ENCODE peak calls at places on chromosomes 13 and 19, in four cellular contexts. Q is left lung, W is choroid plexus epithelial cell, X is cardiac fibroblast. V is an unnamed sample.

GRCh38 chr13:101218484-101218883 is 197.8 kb downstream of the NALCN start:
- DNase-seq in Q (no peak), W (peak), X (no peak), V (no peak)

GRCh38 chr19:56720281-56720680 is 48.7 kb upstream of the ZNF835 start:
- DNase-seq in Q (no peak), W (no peak), X (no peak), V (no peak)

GRCh38 chr13:67421475-67421874 is 191.3 kb upstream of the PCDH9 start:
- DNase-seq in Q (no peak), X (no peak), W (no peak), V (no peak)

GRCh38 chr19:2537544-2537943 is 61.6 kb downstream of the GADD45B start:
- DNase-seq in X (no peak), Q (peak), W (no peak), V (no peak)

GRCh38 chr13:74573654-74574053 is 439.4 kb upstream of the KLF12 start:
- DNase-seq in W (no peak), Q (no peak), X (no peak), V (peak)

GRCh38 chr19:30648321-30648720 is 276.1 kb downstream of the ZNF536 start:
- DNase-seq in X (no peak), W (peak), Q (no peak), V (peak)

GRCh38 chr19:51337141-51337860 is 4.6 kb downstream of the VSIG10L start:
- DNase-seq in X (no peak), W (no peak), Q (no peak), V (no peak)

GRCh38 chr13:61286148-61286745 is 129.4 kb downstream of the PCDH20 start:
- DNase-seq in Q (no peak), W (no peak), X (no peak), V (peak)

GRCh38 chr19:8654591-8655339 is 24.3 kb downstream of the NFILZ start:
- DNase-seq in Q (peak), W (peak), X (peak), V (peak)

GRCh38 chr13:46181799-46182490 is at the start of gene LCP1:
- DNase-seq in X (no peak), Q (peak), W (no peak), V (no peak)

GRCh38 chr19:17058236-17058635 is 17.0 kb downstream of the HAUS8 start:
- DNase-seq in X (peak), Q (no peak), W (peak), V (no peak)

GRCh38 chr19:12272980-12273901 is 21.4 kb downstream of the ZNF44 start:
- DNase-seq in W (no peak), X (no peak), Q (no peak), V (no peak)

GRCh38 chr19:4363571-4364304 is 20.4 kb downstream of the MPND start:
- DNase-seq in W (no peak), X (no peak), Q (no peak), V (no peak)

GRCh38 chr19:53947624-53948023 is 15.1 kb upstream of the CACNG8 start:
- DNase-seq in W (no peak), X (no peak), Q (peak), V (no peak)

GRCh38 chr13:47279956-47280355 is 383.1 kb upstream of the HTR2A start:
- DNase-seq in Q (no peak), W (no peak), X (no peak), V (no peak)

GRCh38 chr19:6402834-6403608 is 10.1 kb upstream of the GTF2F1 start:
- DNase-seq in W (peak), Q (no peak), X (peak), V (no peak)

GRCh38 chr19:13401388-13401787 is 104.9 kb downstream of the CACNA1A start:
- DNase-seq in W (peak), X (peak), Q (no peak), V (no peak)

GRCh38 chr19:27974082-27974513 is 1238.9 kb downstream of the UQCRFS1 start:
- DNase-seq in X (peak), Q (no peak), W (peak), V (no peak)

GRCh38 chr13:70107498-70108271 is at the start of gene ATXN8OS:
- DNase-seq in Q (peak), X (no peak), W (no peak), V (no peak)

GRCh38 chr19:9834726-9835506 is at the start of gene PIN1:
- DNase-seq in X (peak), W (peak), Q (peak), V (peak)

GRCh38 chr13:24134772-24135171 is 25.7 kb upstream of the SPATA13 start:
- DNase-seq in W (no peak), Q (no peak), X (no peak), V (no peak)

GRCh38 chr19:42281175-42282035 is 12.4 kb downstream of the CIC start:
- DNase-seq in W (peak), Q (no peak), X (peak), V (peak)

GRCh38 chr19:860481-861098 is 1.1 kb downstream of the CFD start:
- DNase-seq in Q (peak), X (peak), W (peak), V (peak)

GRCh38 chr13:94177041-94177440 is 302.4 kb downstream of the DCT start:
- DNase-seq in Q (no peak), X (peak), W (peak), V (no peak)

GRCh38 chr19:35307990-35308389 is 16.0 kb downstream of the MAG start:
- DNase-seq in Q (no peak), X (no peak), W (no peak), V (no peak)

GRCh38 chr13:84500016-84500415 is 617.7 kb upstream of the SLITRK1 start:
- DNase-seq in X (no peak), Q (no peak), W (peak), V (no peak)

GRCh38 chr13:105165449-105166125 is 1369.9 kb downstream of the EFNB2 start:
- DNase-seq in W (peak), X (no peak), Q (peak), V (no peak)

GRCh38 chr13:55788548-55788947 is 1352.2 kb upstream of the PRR20A start:
- DNase-seq in Q (no peak), W (no peak), X (no peak), V (no peak)

GRCh38 chr19:29675120-29675649 is 9.9 kb downstream of the PLEKHF1 start:
- DNase-seq in X (no peak), Q (no peak), W (no peak), V (no peak)

GRCh38 chr13:99260216-99260615 is 2.0 kb upstream of the GPR18 start:
- DNase-seq in W (no peak), Q (no peak), X (no peak), V (no peak)

GRCh38 chr19:15213715-15214381 is 13.1 kb upstream of the NOTCH3 start:
- DNase-seq in W (peak), X (peak), Q (no peak), V (no peak)

GRCh38 chr13:110914293-110915056 is 394 bp downstream of the ANKRD10 start:
- DNase-seq in X (peak), W (peak), Q (peak), V (peak)

GRCh38 chr13:46575843-46576242 is 22.9 kb downstream of the LRCH1 start:
- DNase-seq in Q (no peak), X (peak), W (peak), V (no peak)

GRCh38 chr13:93476175-93476574 is 249.6 kb downstream of the GPC6 start:
- DNase-seq in X (peak), W (peak), Q (no peak), V (no peak)

GRCh38 chr13:33676045-33676699 is 141.8 kb upstream of the RFC3 start:
- DNase-seq in W (peak), Q (no peak), X (peak), V (no peak)
- H3K4me3 ChIP-seq in W (peak), Q (peak), X (peak), V (no peak)

DNA sequence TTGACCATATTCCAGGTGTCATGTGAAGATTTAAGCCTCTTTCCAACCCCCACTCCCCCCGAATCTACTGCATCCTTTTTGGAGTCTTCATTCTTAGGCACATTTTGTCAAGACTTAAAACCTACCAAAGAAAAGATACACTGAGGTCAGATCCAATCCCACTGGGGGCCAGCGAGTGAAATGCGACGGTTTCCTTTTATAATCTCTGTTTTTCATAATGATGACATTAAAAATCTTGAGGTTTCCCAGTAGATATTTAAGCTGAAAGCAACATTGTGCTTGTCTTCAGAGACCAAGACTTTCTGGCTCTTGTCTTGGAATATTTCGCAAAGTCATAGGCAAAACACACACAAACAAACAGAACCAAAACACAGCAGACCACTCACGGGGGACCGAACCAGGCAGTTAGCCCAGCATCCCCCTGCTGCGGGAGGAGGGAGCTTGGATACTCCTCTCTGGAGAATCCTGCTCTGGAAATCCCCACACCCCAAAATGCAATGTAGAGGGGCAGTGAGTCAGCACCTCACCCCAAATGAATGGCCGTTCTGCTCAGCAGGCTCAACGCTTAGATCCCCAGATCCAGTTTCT is 521 bp upstream of the GAS6 start:
- DNase-seq in Q (no peak), X (peak), W (no peak), V (no peak)
- H3K4me3 ChIP-seq in Q (peak), X (peak), W (peak), V (peak)

DNA sequence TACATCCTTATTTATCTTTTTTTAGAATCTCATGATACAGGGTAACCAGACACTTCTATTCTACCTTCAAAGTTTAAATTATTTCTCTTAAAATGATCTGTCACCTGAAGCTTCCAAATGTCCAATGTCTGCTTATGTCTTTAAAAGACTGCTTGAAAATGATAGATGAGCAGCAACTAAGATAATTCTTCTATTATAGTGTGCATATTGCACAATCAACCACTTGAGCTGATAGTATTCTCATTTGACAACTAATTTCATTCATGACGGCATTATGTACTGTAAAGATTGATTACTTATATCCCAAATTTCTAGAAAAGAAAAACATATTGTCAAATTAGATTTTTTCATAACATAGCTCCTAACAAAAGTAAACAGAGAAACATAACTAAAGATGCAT is 1478.2 kb upstream of the MIR17HG start:
- DNase-seq in X (no peak), Q (no peak), W (no peak), V (no peak)
- H3K4me3 ChIP-seq in X (no peak), Q (no peak), W (no peak), V (no peak)

DNA sequence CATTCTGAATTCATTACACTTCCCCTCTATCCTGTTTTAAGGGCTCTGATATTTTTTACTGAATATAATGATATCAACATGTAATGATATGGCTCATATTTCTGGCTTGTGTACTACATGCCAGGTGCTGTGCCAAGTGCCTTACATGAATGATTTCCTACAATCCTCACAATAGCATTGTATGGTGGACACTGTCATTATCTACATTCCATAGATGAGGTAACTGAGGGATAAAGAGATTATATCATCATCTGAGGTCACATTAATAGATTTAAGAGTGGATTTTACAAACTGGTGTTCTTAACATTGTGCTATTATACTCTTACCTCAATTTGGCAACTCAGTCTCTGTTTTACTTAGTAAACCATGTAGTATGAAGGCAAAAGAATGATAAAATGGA is 502.0 kb downstream of the LIG4 start:
- DNase-seq in W (no peak), X (no peak), Q (no peak), V (no peak)
- H3K4me3 ChIP-seq in W (no peak), X (no peak), Q (no peak), V (no peak)

DNA sequence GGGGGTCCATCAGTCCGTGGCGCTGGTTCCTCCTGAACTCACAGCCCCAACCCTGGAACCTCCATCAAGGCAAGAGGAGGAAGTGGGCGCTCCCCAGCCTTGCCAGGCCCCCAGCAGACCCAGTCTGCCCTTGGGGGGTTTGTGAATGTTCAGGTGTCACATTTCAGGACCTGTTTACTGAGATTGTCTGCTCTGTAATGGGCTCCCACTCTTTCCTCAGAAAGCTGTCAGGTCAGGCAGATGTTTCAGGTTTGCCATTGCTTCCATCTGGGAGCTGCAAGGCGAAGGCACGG is 29.4 kb downstream of the TSSK6 start:
- DNase-seq in W (no peak), Q (peak), X (no peak), V (no peak)
- H3K4me3 ChIP-seq in W (no peak), Q (no peak), X (no peak), V (no peak)

DNA sequence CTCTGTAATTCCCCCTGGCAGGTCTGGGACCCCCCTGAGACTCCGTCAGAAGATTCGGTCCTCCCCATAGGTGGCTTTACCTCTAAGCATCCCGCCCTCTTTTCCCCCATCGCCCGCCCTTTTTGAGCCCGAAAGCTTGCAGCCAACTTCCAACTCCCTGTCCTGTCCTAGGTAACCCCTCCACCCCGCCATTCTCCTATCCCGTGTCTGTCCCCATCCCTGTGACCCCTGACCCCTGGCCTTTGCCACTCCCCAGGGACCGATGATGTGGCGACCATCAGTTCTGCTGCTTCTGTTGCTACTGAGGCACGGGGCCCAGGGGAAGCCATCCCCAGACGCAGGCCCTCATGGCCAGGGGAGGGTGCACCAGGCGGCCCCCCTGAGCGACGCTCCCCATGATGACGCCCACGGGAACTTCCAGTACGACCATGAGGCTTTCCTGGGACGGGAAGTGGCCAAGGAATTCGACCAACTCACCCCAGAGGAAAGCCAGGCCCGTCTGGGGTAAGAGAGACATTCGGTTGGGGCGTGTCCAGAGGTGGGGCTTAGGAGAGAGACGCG is 488 bp downstream of the RCN3 start:
- DNase-seq in W (peak), X (peak), Q (no peak), V (no peak)
- H3K4me3 ChIP-seq in W (peak), X (peak), Q (peak), V (peak)

DNA sequence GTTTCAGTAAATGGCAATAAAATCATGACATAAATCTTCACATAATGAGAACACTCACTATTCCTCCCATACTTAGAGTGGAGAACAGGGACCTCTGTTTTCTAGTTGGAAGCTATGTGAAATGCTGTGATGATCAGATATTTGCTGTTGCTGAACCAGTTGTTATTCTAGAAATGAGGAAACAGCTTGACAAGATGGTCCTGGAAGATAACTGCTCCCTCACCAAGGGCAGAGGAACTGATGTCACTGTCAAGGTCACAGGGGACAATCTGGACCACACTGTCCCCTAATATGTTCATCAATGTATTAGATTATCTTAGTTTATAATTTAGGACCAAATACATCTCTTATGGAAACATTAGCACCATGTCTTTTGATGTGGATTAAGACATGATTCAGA is 1173.3 kb downstream of the PCDH17 start:
- DNase-seq in Q (no peak), X (no peak), W (no peak), V (no peak)
- H3K4me3 ChIP-seq in Q (no peak), X (no peak), W (no peak), V (no peak)

V was measured in HAP-1.